ENCODE peak calls at places on chromosomes 12 and 14, in eight cellular contexts. D is NCI-H1694 treated with DMSO at 0.1 percent for 48 hours, B is Right ventricle myocardium superior, X is GM04504, E is M059J, P is non-pigmented ciliary epithelial cell, I is B cell, J is memory B cell. V is an unnamed sample.

GRCh38 chr12:13603951-13604350 is 377.5 kb downstream of the GRIN2B start:
- DNase-seq in D (no peak), B (no peak), X (no peak), E (no peak), P (no peak), I (no peak), J (no peak), V (no peak)

GRCh38 chr14:104968153-104968527 is 10.0 kb downstream of the AHNAK2 start:
- DNase-seq in D (peak; percentile 27), B (peak; percentile 90), X (no peak), E (no peak), P (no peak), I (no peak), J (no peak), V (no peak)

GRCh38 chr12:65968889-65969509 is 144.7 kb downstream of the HMGA2 start:
- DNase-seq in D (no peak), B (no peak), X (no peak), E (no peak), P (no peak), I (no peak), J (no peak), V (no peak)

GRCh38 chr14:100528962-100529560 is 58.2 kb downstream of the BEGAIN start:
- DNase-seq in D (no peak), B (no peak), X (no peak), E (no peak), P (no peak), I (no peak), J (no peak), V (no peak)

GRCh38 chr12:99427104-99427503 is 220.4 kb upstream of the GARIN6 start:
- DNase-seq in D (no peak), B (no peak), X (no peak), E (no peak), P (no peak), I (no peak), J (no peak), V (no peak)

GRCh38 chr14:31580234-31580633 is 19.0 kb downstream of the NUBPL start:
- DNase-seq in D (no peak), B (no peak), X (no peak), E (no peak), P (no peak), I (no peak), J (no peak), V (no peak)

GRCh38 chr12:25957898-25958253 is 606 bp upstream of the RASSF8 start:
- DNase-seq in D (no peak), B (no peak), X (peak; percentile 55), E (peak; percentile 84), P (peak; percentile 65), I (no peak), J (no peak), V (no peak)

GRCh38 chr14:68510951-68511726 is 281.7 kb downstream of the ZFP36L1 start:
- DNase-seq in D (no peak), B (no peak), X (no peak), E (no peak), P (no peak), I (no peak), J (no peak), V (no peak)

GRCh38 chr14:38078393-38078792 is 129.3 kb upstream of the SSTR1 start:
- DNase-seq in D (no peak), B (no peak), X (no peak), E (no peak), P (no peak), I (no peak), J (no peak), V (peak; percentile 26)